ENCODE peak calls at places on chromosome 19, in seven cellular contexts. N, K, U, F, R, L and S are unnamed samples.

GRCh38 chr19:16470911-16471811 is 609 bp downstream of the EPS15L1 start:
- DNase-seq in U (no peak), L (no peak), F (no peak), K (peak), N (peak), R (peak), S (peak)

GRCh38 chr19:29680447-29680846 is 15.2 kb downstream of the PLEKHF1 start:
- DNase-seq in R (no peak), N (no peak), F (no peak), L (peak), K (no peak), U (peak), S (peak)

GRCh38 chr19:15860522-15860921 is 37.4 kb downstream of the CYP4F2 start:
- DNase-seq in R (no peak), U (no peak), L (no peak), N (no peak), F (no peak), K (no peak), S (no peak)

GRCh38 chr19:8610041-8610927 is at the start of gene ADAMTS10:
- DNase-seq in N (peak), F (no peak), U (peak), K (peak), R (no peak), L (no peak), S (peak)

GRCh38 chr19:35715981-35716734 is 1.6 kb upstream of the KMT2B start:
- DNase-seq in R (peak), K (no peak), F (peak), N (no peak), U (no peak), L (peak), S (no peak)

GRCh38 chr19:45345506-45345860 is 4.9 kb downstream of the KLC3 start:
- DNase-seq in L (no peak), F (no peak), R (no peak), K (no peak), U (no peak), N (no peak), S (no peak)

GRCh38 chr19:6060600-6061391 is 49.5 kb downstream of the RFX2 start:
- DNase-seq in L (no peak), K (peak), R (no peak), N (peak), U (peak), F (no peak), S (no peak)

GRCh38 chr19:32471095-32471494 is 65.5 kb downstream of the DPY19L3 start:
- DNase-seq in K (no peak), L (no peak), F (no peak), R (no peak), U (no peak), N (no peak), S (no peak)

GRCh38 chr19:58578430-58578925 is 5.3 kb upstream of the MZF1 start:
- DNase-seq in U (peak), K (peak), L (no peak), N (no peak), R (no peak), F (no peak), S (no peak)

GRCh38 chr19:54806516-54806838 is 3.1 kb downstream of the KIR2DL4 start:
- DNase-seq in R (no peak), U (no peak), N (no peak), F (no peak), L (no peak), K (no peak), S (no peak)

GRCh38 chr19:51354742-51355148 is 11.4 kb downstream of the ETFB start:
- DNase-seq in F (no peak), N (no peak), R (no peak), K (peak), U (no peak), L (no peak), S (no peak)

GRCh38 chr19:49590071-49590970 is 661 bp upstream of the PRR12 start:
- DNase-seq in L (peak), K (peak), F (peak), R (peak), U (peak), N (peak), S (peak)
- TF ChIP-seq CTCF in L (no peak), K (peak), F (no peak), R (no peak), U (no peak), N (peak), S (no peak)

GRCh38 chr19:4830768-4831265 is 695 bp downstream of the TICAM1 start:
- DNase-seq in U (no peak), K (no peak), R (no peak), F (no peak), L (no peak), N (no peak), S (no peak)

GRCh38 chr19:4829001-4829712 is 2.4 kb downstream of the TICAM1 start:
- DNase-seq in R (no peak), U (no peak), L (peak), F (peak), N (no peak), K (no peak), S (no peak)

GRCh38 chr19:4832776-4833175 is 1.3 kb upstream of the TICAM1 start:
- DNase-seq in F (no peak), R (no peak), U (no peak), K (no peak), L (no peak), N (no peak), S (no peak)

GRCh38 chr19:4830332-4830731 is 1.2 kb downstream of the TICAM1 start:
- DNase-seq in L (no peak), N (no peak), F (no peak), K (no peak), U (no peak), R (no peak), S (no peak)

DNA sequence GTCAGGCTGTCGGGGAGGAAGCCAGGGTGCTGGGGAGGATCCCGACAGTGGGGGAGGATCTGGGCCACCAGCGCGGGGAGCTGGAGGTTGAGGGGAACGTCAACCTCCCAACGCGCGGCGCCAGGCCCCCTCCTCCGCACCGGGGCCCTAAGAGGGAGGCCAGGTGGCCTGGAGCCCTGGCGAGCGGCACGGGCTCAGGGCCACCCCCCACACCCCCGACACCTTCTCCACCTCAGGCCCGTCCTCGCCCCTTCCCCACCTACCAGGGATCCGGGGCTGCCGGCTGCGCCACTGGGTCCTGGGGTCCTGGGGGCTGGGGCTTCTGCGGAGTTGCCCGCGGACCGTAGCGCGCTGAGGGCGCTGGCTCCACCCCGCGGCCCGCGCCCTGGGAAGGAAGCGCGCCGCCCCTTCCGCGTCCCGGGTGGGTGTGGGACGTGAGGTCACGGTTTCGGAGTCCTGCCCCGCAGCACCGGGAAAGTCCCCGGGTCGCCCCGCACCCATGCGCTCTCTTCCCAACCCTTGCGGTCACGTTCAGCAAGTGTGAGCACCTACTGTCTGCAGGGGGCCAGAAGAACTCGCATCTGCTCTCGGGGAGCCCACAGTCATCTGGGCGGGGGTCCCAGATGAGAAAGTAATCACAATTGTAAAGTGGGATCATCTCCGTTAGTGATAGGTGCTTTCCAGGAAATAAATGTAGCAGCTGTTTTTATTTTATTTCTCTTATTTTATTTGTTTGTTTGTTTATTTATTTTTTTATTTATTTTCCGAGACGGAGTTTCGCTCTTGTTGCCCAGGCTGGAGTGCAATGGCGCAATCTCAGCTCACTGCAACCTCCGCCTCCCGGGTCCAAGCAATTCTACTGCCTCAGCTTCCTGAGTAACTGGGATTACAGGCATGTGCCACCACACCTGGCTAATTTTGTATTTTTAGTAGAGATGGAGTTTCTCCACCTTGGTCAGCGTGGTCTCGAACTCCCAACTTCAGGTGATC is at the start of gene TICAM1:
- DNase-seq in N (peak), L (peak), U (peak), F (peak), K (peak), R (peak), S (peak)
- TF ChIP-seq CTCF in N (no peak), L (no peak), U (no peak), F (no peak), K (peak), R (no peak), S (no peak)

GRCh38 chr19:20077791-20078463 is at the start of gene ZNF90:
- DNase-seq in R (peak), F (peak), N (peak), L (peak), U (peak), K (peak), S (peak)
- TF ChIP-seq CTCF in R (no peak), F (no peak), N (peak), L (no peak), U (no peak), K (peak), S (no peak)

DNA sequence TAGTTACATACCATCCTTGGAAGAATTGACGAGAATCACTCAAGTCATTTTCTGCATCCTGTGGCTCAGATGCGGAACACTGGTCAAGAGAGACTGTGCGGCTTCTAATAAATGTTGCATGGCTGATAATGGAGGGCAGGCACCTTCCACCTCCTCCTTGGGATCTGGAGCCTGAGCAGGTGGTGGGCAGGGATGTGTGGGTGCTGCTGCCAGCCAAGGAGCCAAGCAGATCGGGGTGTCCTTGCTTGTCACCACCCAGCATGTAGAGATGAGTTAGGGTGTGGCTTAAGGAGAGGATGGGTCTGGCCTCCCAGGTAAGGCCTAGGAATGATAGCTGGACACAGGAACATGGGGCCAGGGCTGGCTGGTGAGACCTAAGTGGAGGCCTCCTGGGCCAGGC is 17.5 kb downstream of the GPI start:
- DNase-seq in N (no peak), L (no peak), R (no peak), F (no peak), K (no peak), U (no peak), S (no peak)
- TF ChIP-seq CTCF in N (no peak), L (no peak), R (no peak), F (no peak), K (no peak), U (no peak), S (no peak)

GRCh38 chr19:49019242-49019932 is 2.5 kb upstream of the LHB start:
- DNase-seq in F (peak), N (no peak), R (no peak), U (peak), K (peak), L (peak), S (peak)
- TF ChIP-seq CTCF in F (peak), N (peak), R (peak), U (no peak), K (peak), L (no peak), S (no peak)

GRCh38 chr19:3551808-3552095 is 5.6 kb downstream of the MFSD12 start:
- DNase-seq in L (no peak), K (no peak), U (no peak), R (peak), N (no peak), F (no peak), S (no peak)

GRCh38 chr19:3548594-3548993 is 8.8 kb downstream of the MFSD12 start:
- DNase-seq in K (no peak), U (no peak), R (no peak), N (no peak), L (no peak), F (no peak), S (no peak)

GRCh38 chr19:3550947-3551807 is 6.2 kb downstream of the MFSD12 start:
- DNase-seq in U (no peak), F (no peak), R (no peak), L (no peak), K (no peak), N (no peak), S (no peak)

GRCh38 chr19:3547767-3548282 is 8.9 kb downstream of the TEKTIP1 start:
- DNase-seq in K (no peak), R (no peak), U (no peak), F (no peak), N (no peak), L (no peak), S (no peak)

GRCh38 chr19:3549816-3550215 is 7.6 kb downstream of the MFSD12 start:
- DNase-seq in F (no peak), U (no peak), R (no peak), K (no peak), L (no peak), N (no peak), S (no peak)
- TF ChIP-seq CTCF in F (no peak), U (no peak), R (no peak), K (no peak), L (no peak), N (no peak), S (no peak)

GRCh38 chr19:42288411-42288810 is 13.5 kb upstream of the PRR19 start:
- DNase-seq in K (no peak), L (no peak), N (no peak), F (no peak), R (no peak), U (no peak), S (no peak)

GRCh38 chr19:42286349-42287016 is 15.4 kb upstream of the PRR19 start:
- DNase-seq in R (no peak), F (no peak), K (peak), U (no peak), N (peak), L (peak), S (no peak)

GRCh38 chr19:42287017-42287825 is 14.7 kb upstream of the PRR19 start:
- DNase-seq in K (no peak), F (no peak), N (no peak), R (no peak), L (no peak), U (no peak), S (no peak)

GRCh38 chr19:42288881-42289555 is 12.9 kb upstream of the PRR19 start:
- DNase-seq in F (no peak), U (no peak), R (no peak), L (no peak), N (no peak), K (no peak), S (no peak)

DNA sequence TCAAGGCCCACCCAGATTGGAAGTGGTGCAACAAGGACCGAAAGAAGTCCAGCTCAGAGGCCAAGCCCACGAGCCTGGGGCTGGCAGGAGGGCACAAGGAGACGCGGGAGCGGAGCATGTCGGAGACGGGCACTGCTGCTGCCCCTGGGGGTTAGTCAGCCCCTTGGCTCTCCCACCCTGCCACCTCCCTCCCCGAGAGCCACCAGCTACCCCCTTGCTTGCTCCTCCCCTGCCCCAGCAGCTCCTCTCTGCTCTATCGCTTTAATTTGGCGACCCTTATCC is 14.2 kb upstream of the PRR19 start:
- DNase-seq in R (no peak), K (no peak), U (no peak), F (no peak), L (no peak), N (no peak), S (no peak)
- TF ChIP-seq CTCF in R (no peak), K (no peak), U (no peak), F (no peak), L (no peak), N (no peak), S (no peak)

GRCh38 chr19:38478273-38478971 is 44.9 kb downstream of the RYR1 start:
- DNase-seq in R (no peak), K (peak), N (peak), L (no peak), U (no peak), F (peak), S (no peak)
- TF ChIP-seq CTCF in R (peak), K (peak), N (no peak), L (no peak), U (no peak), F (peak), S (no peak)

DNA sequence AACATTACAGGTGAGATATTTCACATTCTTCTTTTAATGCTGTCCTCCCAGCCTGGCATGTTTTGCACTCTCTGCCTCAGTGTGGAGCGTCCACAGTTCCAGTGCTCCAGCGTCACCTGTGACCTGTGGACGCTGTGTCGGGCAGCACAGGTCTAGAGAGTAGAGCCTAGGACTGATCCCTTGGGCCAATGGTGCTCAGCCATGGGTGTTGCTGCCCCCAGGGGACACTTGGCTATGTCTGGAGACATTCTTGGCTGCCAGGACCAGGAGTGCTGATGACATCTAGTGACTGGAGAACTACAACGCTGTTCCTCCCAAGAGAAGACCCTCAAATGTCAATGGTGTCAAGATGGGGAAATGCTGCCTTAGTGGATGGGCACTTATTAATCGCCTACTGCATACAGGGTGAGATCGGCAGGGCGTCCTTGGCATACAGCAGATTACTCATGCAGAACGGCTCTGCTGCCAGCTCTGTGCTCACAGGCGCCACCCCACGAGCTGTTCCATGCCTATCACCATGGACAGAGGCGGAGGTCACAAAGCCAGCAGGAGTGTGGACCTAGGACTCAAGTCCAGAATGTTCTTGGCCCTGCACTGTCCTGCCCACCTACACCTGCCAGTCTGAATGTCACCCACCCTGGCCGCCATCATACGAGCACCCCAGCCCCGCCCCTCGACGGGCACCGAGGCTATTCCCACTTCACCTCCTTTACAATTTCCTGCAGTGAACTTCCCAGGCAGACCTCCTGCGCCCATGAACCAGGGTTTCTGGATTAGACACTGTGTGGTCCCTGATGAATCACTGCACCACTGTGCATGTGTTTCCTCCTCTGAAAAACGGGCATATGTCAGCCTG is 13.9 kb upstream of the MADCAM1 start:
- DNase-seq in R (no peak), F (no peak), L (no peak), N (no peak), K (peak), U (no peak), S (no peak)
- TF ChIP-seq CTCF in R (no peak), F (no peak), L (no peak), N (no peak), K (peak), U (no peak), S (no peak)